ENCODE peak calls at places on chromosomes 1 and 21, in five cellular contexts. V, M, J, B and U are unnamed samples.
A peak's percentile ranks its signal among the peaks of the same experiment; 100 is the strongest.

GRCh38 chr1:205316179-205316578 is 5.4 kb downstream of the NUAK2 start:
- DNase-seq in V (peak; percentile 31), J (no peak), B (no peak), M (no peak), U (no peak)

GRCh38 chr1:58585591-58586151 is 8.6 kb upstream of the TACSTD2 start:
- DNase-seq in J (no peak), B (no peak), V (peak; percentile 83), M (no peak), U (no peak)

GRCh38 chr1:228022571-228023293 is 15.9 kb downstream of the WNT3A start:
- DNase-seq in V (no peak), M (no peak), B (no peak), J (no peak), U (no peak)

GRCh38 chr1:236311040-236311439 is 29.3 kb upstream of the ERO1B start:
- DNase-seq in V (no peak), J (no peak), M (no peak), B (no peak), U (no peak)

GRCh38 chr1:197307551-197307950 is 39.5 kb downstream of the CRB1 start:
- DNase-seq in J (no peak), M (no peak), V (no peak), B (no peak), U (no peak)

GRCh38 chr1:211323156-211324063 is 3.2 kb upstream of the TRAF5 start:
- DNase-seq in J (peak; percentile 77), M (peak; percentile 82), V (peak; percentile 61), B (no peak), U (peak; percentile 66)

GRCh38 chr1:111556318-111557037 is 53.0 kb upstream of the ADORA3 start:
- DNase-seq in V (no peak), J (no peak), M (no peak), B (no peak), U (no peak)

GRCh38 chr1:112906155-112906698 is 49.8 kb downstream of the SLC16A1 start:
- DNase-seq in V (no peak), J (no peak), B (no peak), M (no peak), U (no peak)

GRCh38 chr1:209759829-209760359 is 4.0 kb downstream of the TRAF3IP3 start:
- DNase-seq in M (no peak), V (no peak), J (no peak), B (no peak), U (no peak)

GRCh38 chr1:171716620-171717019 is 25.2 kb downstream of the VAMP4 start:
- DNase-seq in J (no peak), V (peak; percentile 24), M (no peak), B (no peak), U (no peak)

GRCh38 chr21:39189857-39190604 is 6.8 kb upstream of the PSMG1 start:
- DNase-seq in J (no peak), B (no peak), V (no peak), M (no peak), U (no peak)

DNA sequence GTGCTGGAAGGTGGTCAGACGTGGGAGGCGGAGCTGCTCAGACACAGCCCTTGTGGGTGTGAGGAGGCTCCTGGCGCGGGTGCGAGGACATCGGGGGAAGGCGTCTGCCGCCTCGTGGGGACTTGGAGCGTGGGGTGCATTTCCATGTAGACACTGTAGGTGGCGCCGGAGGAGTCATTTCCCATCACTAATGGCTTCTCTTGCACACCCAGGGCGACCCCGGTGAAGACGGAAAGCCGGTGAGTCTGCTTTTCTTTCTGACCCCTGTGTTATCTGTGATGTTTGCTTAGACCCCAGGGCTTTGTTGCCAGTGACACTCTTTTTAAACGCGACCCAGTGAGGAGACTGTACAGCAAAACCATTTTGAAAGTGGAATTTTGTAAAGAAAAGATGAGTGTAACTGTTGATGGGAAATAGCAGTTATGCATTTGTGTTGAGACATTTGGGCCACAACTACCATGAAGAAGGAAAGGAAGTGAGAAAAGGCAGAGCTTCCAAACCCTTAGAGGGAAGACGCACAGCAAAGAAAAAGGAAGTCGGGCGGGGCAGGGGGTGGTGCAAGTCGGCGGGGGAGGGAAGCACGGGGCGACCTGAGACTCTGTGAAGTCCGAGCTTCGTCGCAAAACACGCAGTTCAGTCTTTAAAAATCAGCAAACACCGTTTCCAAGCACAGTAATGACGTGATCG is 64.0 kb downstream of the SLC19A1 start:
- DNase-seq in V (peak; percentile 70), J (peak; percentile 69), B (peak; percentile 79), M (peak; percentile 88), U (peak; percentile 90)
- TF ChIP-seq CTCF in V (peak; percentile 72), J (peak; percentile 82), B (peak; percentile 89), M (peak; percentile 85), U (peak; percentile 67)

GRCh38 chr21:27362249-27362648 is 395.4 kb upstream of the ADAMTS5 start:
- DNase-seq in B (no peak), J (no peak), M (no peak), V (no peak), U (no peak)
- TF ChIP-seq CTCF in B (no peak), J (no peak), M (no peak), V (peak; percentile 23), U (no peak)

DNA sequence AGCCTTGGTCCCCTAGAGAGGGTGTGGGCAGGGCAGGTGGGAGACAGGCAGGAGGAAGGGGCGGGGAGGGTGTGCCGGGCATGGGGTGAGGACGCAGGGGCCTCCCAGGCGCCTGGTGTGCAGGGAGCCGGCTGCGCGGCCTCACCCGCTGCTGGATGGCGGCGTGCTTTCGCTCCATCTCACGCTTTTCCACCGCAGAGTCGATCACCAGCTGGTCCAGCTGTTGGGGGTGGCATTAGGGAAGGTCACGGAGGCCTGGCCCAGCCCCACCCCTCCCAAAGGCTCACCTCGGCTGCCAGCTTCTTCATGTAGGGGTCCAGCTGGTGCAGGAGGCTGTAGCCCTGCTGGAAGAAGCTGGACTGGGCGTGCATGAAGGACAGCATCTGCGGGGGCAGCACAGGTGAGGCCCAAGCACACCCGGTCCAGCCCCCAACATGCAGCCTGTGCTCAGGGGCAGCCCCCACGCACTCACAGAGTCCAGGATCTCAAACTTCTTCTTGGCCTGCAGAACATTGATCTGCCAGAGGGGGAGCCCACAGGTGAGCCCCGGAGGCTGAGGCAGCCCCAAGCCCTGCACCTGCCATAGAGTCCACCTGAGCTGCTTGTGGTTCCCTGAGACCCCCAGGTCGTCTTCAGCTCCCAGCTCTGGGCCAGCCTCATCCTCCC is 7.9 kb downstream of the ACAP3 start:
- DNase-seq in M (no peak), J (no peak), V (no peak), B (no peak), U (no peak)
- TF ChIP-seq CTCF in M (no peak), J (peak; percentile 20), V (peak; percentile 32), B (no peak), U (peak; percentile 17)

DNA sequence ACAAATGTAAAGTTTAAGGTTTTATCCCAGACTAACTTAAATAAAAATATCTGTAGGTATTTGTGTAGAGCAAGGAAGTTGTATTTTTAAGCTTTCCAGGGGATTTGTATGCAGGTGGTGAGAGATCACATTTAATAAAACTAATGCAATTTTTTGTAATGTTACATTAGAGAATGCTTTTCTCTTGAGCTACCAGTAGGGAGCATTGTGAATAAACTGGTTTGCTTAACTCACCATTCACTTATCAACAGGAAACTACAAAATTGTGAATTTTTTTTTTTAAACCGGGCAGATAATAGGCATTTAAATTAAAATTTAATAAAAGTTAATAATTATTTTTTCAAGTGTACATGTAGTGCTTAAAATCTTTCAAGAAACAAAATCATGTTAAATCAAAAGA is 78.6 kb downstream of the IVNS1ABP start:
- DNase-seq in V (peak; percentile 16), J (no peak), M (no peak), B (no peak), U (no peak)
- TF ChIP-seq CTCF in V (peak; percentile 46), J (peak; percentile 28), M (peak; percentile 32), B (peak; percentile 10), U (peak; percentile 46)

GRCh38 chr1:156282143-156282478 is 514 bp downstream of the SMG5 start:
- DNase-seq in B (no peak), M (no peak), V (no peak), J (no peak), U (no peak)

GRCh38 chr1:156282479-156283222 is at the start of gene SMG5:
- DNase-seq in B (peak; percentile 95), V (peak; percentile 99), M (peak; percentile 99), J (peak; percentile 93), U (peak; percentile 76)

GRCh38 chr1:156279837-156280236 is 2.8 kb downstream of the SMG5 start:
- DNase-seq in B (no peak), V (no peak), M (no peak), J (no peak), U (no peak)

GRCh38 chr1:156284112-156284511 is at the start of gene TMEM79:
- DNase-seq in M (no peak), B (no peak), J (no peak), V (no peak), U (no peak)

DNA sequence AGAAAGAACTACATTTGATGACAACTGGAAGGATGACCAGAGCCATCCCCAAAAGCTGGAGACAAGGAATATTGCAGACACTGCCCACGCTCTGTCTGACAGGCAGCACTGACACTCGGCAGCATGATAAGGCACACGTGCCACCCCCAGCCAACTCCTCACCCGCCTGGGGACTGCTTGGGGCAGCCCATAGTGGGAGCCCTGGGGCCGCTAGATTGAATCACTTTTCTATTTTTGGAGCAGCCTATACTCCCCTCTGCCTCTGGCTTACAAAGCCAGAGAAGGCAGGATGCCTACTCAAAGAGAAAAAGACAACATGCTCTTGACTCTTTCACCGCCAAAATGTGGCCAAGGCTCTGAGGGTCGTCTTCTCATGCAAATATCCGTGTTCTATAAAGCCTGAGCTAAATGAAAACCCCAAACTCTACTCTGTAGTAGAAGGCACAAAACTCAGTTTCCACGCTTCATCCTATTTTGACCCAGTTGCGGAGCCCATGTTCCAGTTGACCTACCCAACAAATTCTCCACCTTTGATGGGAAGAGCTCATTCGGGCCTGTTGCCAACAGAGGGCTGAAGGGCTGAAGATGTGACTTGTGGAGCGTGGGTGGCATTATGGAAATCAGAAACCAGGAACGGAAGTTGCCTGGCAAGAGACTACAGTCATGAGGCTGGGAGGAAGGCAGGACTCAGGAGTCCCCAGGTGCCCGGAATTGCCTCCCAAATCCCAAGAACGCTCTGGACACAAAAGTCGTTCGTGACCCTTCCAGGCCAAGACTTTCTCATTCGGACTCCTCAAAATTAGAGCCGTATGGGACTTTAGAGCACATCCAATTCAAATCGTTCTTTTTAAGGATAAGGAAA is 1.1 kb downstream of the SMG5 start:
- DNase-seq in M (no peak), J (no peak), V (no peak), B (no peak), U (no peak)
- TF ChIP-seq CTCF in M (no peak), J (no peak), V (no peak), B (no peak), U (no peak)